ENCODE peak calls at places on chromosomes 4 and X, in five cellular contexts. D is mammary epithelial cell; J is pancreas; L is HCT116; A is CD8-positive, alpha-beta T cell. G is an unnamed sample.

GRCh38 chr4:91963489-91963888 is 340.3 kb upstream of the GRID2 start:
- DNase-seq in J (no peak), D (peak; percentile 23), L (no peak), A (no peak), G (no peak)

GRCh38 chrX:29466441-29466840 is 748.9 kb upstream of the MAGEB2 start:
- DNase-seq in A (no peak), J (no peak), D (no peak), L (no peak), G (no peak)

GRCh38 chr4:72302981-72303704 is 265.9 kb downstream of the ADAMTS3 start:
- DNase-seq in J (peak; percentile 27), A (peak; percentile 39), D (peak; percentile 29), L (peak; percentile 6), G (peak; percentile 31)

GRCh38 chr4:123672987-123673386 is 276.4 kb downstream of the SPRY1 start:
- DNase-seq in L (no peak), D (peak; percentile 62), J (no peak), A (no peak), G (no peak)

GRCh38 chr4:189784651-189785050 is 156.0 kb upstream of the FRG1 start:
- DNase-seq in A (no peak), D (no peak), J (no peak), L (no peak), G (no peak)

GRCh38 chr4:145351922-145352321 is 129.7 kb upstream of the SMAD1 start:
- DNase-seq in D (no peak), J (no peak), L (no peak), A (no peak), G (no peak)

GRCh38 chr4:145041378-145041777 is 56.6 kb downstream of the ANAPC10 start:
- DNase-seq in D (no peak), A (no peak), L (no peak), J (no peak), G (no peak)

GRCh38 chr4:147076728-147077127 is 131.1 kb upstream of the TTC29 start:
- DNase-seq in D (no peak), L (no peak), J (no peak), A (no peak), G (no peak)

GRCh38 chr4:10891866-10892265 is 207.3 kb upstream of the CLNK start:
- DNase-seq in D (no peak), J (no peak), L (no peak), A (no peak), G (no peak)

GRCh38 chr4:185874516-185875230 is 62.7 kb upstream of the SORBS2 start:
- DNase-seq in A (no peak), D (peak; percentile 65), J (no peak), L (no peak), G (no peak)

GRCh38 chrX:19772759-19773623 is 114.4 kb downstream of the SH3KBP1 start:
- DNase-seq in A (no peak), L (no peak), J (no peak), D (no peak), G (no peak)

GRCh38 chr4:43379001-43379400 is 486.5 kb downstream of the GRXCR1 start:
- DNase-seq in A (no peak), J (no peak), D (no peak), L (no peak), G (no peak)

GRCh38 chr4:10092481-10093272 is 23.9 kb downstream of the WDR1 start:
- DNase-seq in D (no peak), J (no peak), L (no peak), A (no peak), G (no peak)

GRCh38 chrX:49250066-49250465 is 14.4 kb downstream of the FOXP3 start:
- DNase-seq in J (no peak), L (no peak), D (no peak), A (no peak), G (no peak)

GRCh38 chr4:59553739-59554126 is 1646.4 kb upstream of the ADGRL3 start:
- DNase-seq in D (peak; percentile 4), A (no peak), J (no peak), L (no peak), G (no peak)

GRCh38 chr4:176498857-176499256 is 179.1 kb downstream of the SPCS3 start:
- DNase-seq in J (no peak), L (no peak), D (no peak), A (no peak), G (no peak)

GRCh38 chrX:21503593-21503992 is 129.4 kb downstream of the CNKSR2 start:
- DNase-seq in A (no peak), L (no peak), J (no peak), D (no peak), G (no peak)

GRCh38 chrX:153590961-153591956 is 7.7 kb downstream of the CCNQ start:
- DNase-seq in J (no peak), L (no peak), A (no peak), D (no peak), G (no peak)

GRCh38 chr4:6891436-6892170 is 18.0 kb upstream of the TBC1D14 start:
- DNase-seq in L (no peak), D (no peak), A (no peak), J (no peak), G (no peak)

GRCh38 chr4:6889736-6890324 is 19.8 kb upstream of the TBC1D14 start:
- DNase-seq in J (no peak), L (no peak), D (no peak), A (no peak), G (no peak)

GRCh38 chr4:6889101-6889735 is 20.4 kb upstream of the TBC1D14 start:
- DNase-seq in A (no peak), L (no peak), J (no peak), D (no peak), G (no peak)

GRCh38 chr4:6888506-6889071 is 21.0 kb upstream of the TBC1D14 start:
- DNase-seq in J (no peak), L (no peak), A (no peak), D (no peak), G (no peak)

DNA sequence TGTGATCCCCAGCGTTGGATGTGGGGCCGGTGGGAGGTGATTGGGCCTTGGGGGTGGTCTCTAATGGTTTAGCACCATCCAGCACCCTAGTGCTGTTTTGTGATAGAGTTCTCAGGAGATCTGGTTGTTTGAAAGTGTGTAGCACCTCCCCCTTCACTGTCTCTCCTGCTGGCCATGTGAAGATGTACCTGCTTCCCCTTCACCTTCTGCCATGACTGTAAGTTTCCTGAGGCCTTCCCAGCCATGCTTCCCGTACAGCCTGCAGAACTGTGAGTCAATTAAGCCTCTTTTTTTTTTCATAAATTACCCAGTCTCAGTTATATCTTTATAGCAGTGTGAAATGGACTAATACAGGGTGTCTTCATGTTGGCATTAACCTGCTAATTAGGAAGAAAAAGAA is 19.3 kb upstream of the TBC1D14 start:
- DNase-seq in L (no peak), D (no peak), A (no peak), J (no peak), G (no peak)
- H3K4me1 ChIP-seq in L (no peaks in the 10 kb centered on the region), D (peaks cover 13% of the 10 kb centered on the region), A (peaks cover 27% of the 10 kb centered on the region), J (peaks cover 11% of the 10 kb centered on the region), G (no peaks in the 10 kb centered on the region)

DNA sequence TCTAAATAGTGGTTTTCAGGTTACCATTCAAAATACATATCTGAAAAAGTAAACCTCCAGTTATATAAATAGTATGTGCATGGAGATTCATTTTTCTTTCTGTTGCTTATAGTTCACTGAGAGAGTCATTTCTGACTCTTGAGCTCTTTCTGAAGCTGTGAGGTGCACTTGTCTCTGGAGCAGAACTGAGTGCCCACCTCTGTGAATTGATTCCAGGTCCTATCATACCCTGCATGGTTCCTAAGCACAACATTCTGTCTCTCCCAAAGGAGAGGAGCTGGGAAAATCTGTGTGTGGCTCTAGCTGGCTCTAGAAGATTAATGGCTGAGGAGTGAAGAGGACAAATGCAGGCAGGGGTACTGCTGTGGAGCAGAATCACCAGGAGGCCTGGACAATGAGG is 161.6 kb upstream of the HCCS start:
- DNase-seq in J (no peak), A (no peak), L (no peak), D (no peak), G (no peak)
- H3K27me3 ChIP-seq in J (no peaks in the 10 kb centered on the region), A (no peaks in the 10 kb centered on the region), L (no peaks in the 10 kb centered on the region), D (no peaks in the 10 kb centered on the region), G (no peaks in the 10 kb centered on the region)

GRCh38 chrX:68842351-68842750 is 13.5 kb downstream of the EFNB1 start:
- DNase-seq in L (no peak), J (no peak), D (no peak), A (no peak), G (no peak)
- H3K27ac ChIP-seq in L (no peak overlapping the region), J (no peak overlapping the region), D (peak overlapping the region; percentile 50), A (no peak overlapping the region), G (no peak overlapping the region)

GRCh38 chrX:105635794-105636193 is 186.5 kb upstream of the NRK start:
- DNase-seq in A (no peak), L (no peak), J (no peak), D (no peak), G (no peak)
- H3K4me1 ChIP-seq in A (no peaks in the 10 kb centered on the region), L (no peaks in the 10 kb centered on the region), J (no peaks in the 10 kb centered on the region), D (peaks cover 6% of the 10 kb centered on the region), G (no peaks in the 10 kb centered on the region)

GRCh38 chr4:41750624-41751324 is 2.2 kb upstream of the PHOX2B start:
- DNase-seq in L (no peak), D (no peak), A (no peak), J (no peak), G (no peak)
- H3K27me3 ChIP-seq in L (peaks cover 46% of the 10 kb centered on the region), D (peaks cover 61% of the 10 kb centered on the region), A (peaks cover 13% of the 10 kb centered on the region), J (no peaks in the 10 kb centered on the region), G (peaks cover 3% of the 10 kb centered on the region)

GRCh38 chrX:41026326-41027136 is 58.7 kb upstream of the USP9X start:
- DNase-seq in D (no peak), A (no peak), L (no peak), J (no peak), G (no peak)
- H3K27ac ChIP-seq in D (peak overlapping the region; percentile 24), A (no peak overlapping the region), L (no peak overlapping the region), J (no peak overlapping the region), G (no peak overlapping the region)

GRCh38 chr4:139553751-139554670 is 2.0 kb downstream of the SETD7 start:
- DNase-seq in L (no peak), J (no peak), D (no peak), A (no peak), G (no peak)
- H3K4me1 ChIP-seq in L (peaks cover 12% of the 10 kb centered on the region), J (peaks cover 23% of the 10 kb centered on the region), D (peaks cover 17% of the 10 kb centered on the region), A (peaks cover 9% of the 10 kb centered on the region), G (peaks cover 29% of the 10 kb centered on the region)

DNA sequence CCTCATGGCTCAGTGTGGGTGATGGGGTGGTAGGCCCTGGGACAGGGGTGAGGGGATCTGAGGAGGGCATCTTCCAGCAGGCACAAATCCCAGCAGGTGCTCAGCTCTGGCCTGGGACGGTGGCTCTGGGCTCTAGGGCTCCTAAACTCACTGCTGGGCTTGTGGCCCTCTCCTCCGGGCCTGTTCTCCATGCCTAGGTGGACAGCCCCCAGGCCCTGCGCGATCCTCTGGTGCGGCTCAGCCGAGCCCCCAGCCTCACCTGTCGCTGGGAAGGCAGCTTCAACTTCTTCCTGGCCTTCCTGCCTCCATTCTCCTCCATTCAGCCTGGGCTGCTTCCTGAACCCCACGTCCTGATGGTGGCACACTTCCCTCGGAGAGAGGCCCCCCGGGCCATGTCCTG is 19.3 kb upstream of the FGFR3 start:
- DNase-seq in J (no peak), A (no peak), D (no peak), L (no peak), G (no peak)
- H3K27me3 ChIP-seq in J (no peaks in the 10 kb centered on the region), A (no peaks in the 10 kb centered on the region), D (no peaks in the 10 kb centered on the region), L (no peaks in the 10 kb centered on the region), G (no peaks in the 10 kb centered on the region)

GRCh38 chr4:95265814-95266740 is 282.7 kb downstream of the UNC5C start:
- DNase-seq in D (no peak), L (no peak), A (no peak), J (no peak), G (no peak)

GRCh38 chr4:95267081-95267480 is 281.7 kb downstream of the UNC5C start:
- DNase-seq in J (no peak), D (peak; percentile 59), L (no peak), A (no peak), G (no peak)

GRCh38 chr4:95263391-95263790 is 285.4 kb downstream of the UNC5C start:
- DNase-seq in A (no peak), J (no peak), L (no peak), D (no peak), G (no peak)

GRCh38 chr4:95264843-95265242 is 283.9 kb downstream of the UNC5C start:
- DNase-seq in L (no peak), A (no peak), D (no peak), J (no peak), G (no peak)

GRCh38 chr4:95263960-95264359 is 284.8 kb downstream of the UNC5C start:
- DNase-seq in D (no peak), J (no peak), A (no peak), L (no peak), G (no peak)
- H3K27ac ChIP-seq in D (no peak overlapping the region), J (no peak overlapping the region), A (no peak overlapping the region), L (no peak overlapping the region), G (no peak overlapping the region)

G was measured in lung.